ENCODE peak calls at places on chromosomes 6 and 20, in eight cellular contexts. X is NCI-H1105 treated with DMSO at 0.1 percent for 48 hours, P is HCT116, Q is HS-5, L is renal cortical epithelial cell, M is activated T-cell treated with anti-CD3 and anti-CD28 coated beads for 4 hours, Z is Panc1, O is HTR-8/SVneo. A is an unnamed sample.

GRCh38 chr6:112085666-112086065 is 1.6 kb downstream of the TUBE1 start:
- DNase-seq in X (no peak), P (no peak), Q (no peak), L (no peak), M (no peak), Z (no peak), O (no peak), A (no peak)

GRCh38 chr20:11891827-11892521 is 25.7 kb upstream of the BTBD3 start:
- DNase-seq in X (peak), P (peak), Q (peak), L (peak), M (peak), Z (no peak), O (peak), A (peak)

GRCh38 chr6:33251390-33252012 is 20.2 kb downstream of the VPS52 start:
- DNase-seq in X (no peak), P (no peak), Q (no peak), L (no peak), M (no peak), Z (no peak), O (no peak), A (no peak)

GRCh38 chr20:63967330-63968135 is 2.2 kb downstream of the ZNF512B start:
- DNase-seq in X (no peak), P (no peak), Q (no peak), L (no peak), M (no peak), Z (no peak), O (no peak), A (no peak)

GRCh38 chr20:61049684-61050083 is 202.4 kb upstream of the CDH4 start:
- DNase-seq in X (no peak), P (no peak), Q (no peak), L (no peak), M (no peak), Z (no peak), O (no peak), A (no peak)

GRCh38 chr6:151539506-151540268 is 45.9 kb downstream of the CCDC170 start:
- DNase-seq in X (no peak), P (no peak), Q (no peak), L (no peak), M (no peak), Z (no peak), O (no peak), A (no peak)

GRCh38 chr6:124158024-124158423 is 354.4 kb downstream of the NKAIN2 start:
- DNase-seq in X (no peak), P (no peak), Q (no peak), L (no peak), M (no peak), Z (no peak), O (no peak), A (no peak)

GRCh38 chr6:148247386-148248063 is 95.1 kb upstream of the SASH1 start:
- DNase-seq in X (no peak), P (no peak), Q (no peak), L (no peak), M (no peak), Z (no peak), O (no peak), A (no peak)

GRCh38 chr6:43456737-43457126 is 1.4 kb upstream of the DLK2 start:
- DNase-seq in X (no peak), P (no peak), Q (no peak), L (no peak), M (no peak), Z (no peak), O (no peak), A (no peak)

GRCh38 chr6:99151634-99152344 is 197.7 kb downstream of the FAXC start:
- DNase-seq in X (peak), P (peak), Q (no peak), L (peak), M (no peak), Z (peak), O (peak), A (peak)

GRCh38 chr6:89970609-89971337 is 76.5 kb downstream of the GJA10 start:
- DNase-seq in X (peak), P (peak), Q (no peak), L (peak), M (no peak), Z (no peak), O (peak), A (peak)

GRCh38 chr6:38443750-38444149 is 196.0 kb downstream of the BTBD9 start:
- DNase-seq in X (no peak), P (no peak), Q (no peak), L (no peak), M (no peak), Z (no peak), O (no peak), A (no peak)

GRCh38 chr6:166026586-166027126 is 141.0 kb downstream of the TBXT start:
- DNase-seq in X (no peak), P (no peak), Q (no peak), L (no peak), M (no peak), Z (no peak), O (no peak), A (no peak)

GRCh38 chr6:43699564-43700186 is 12.1 kb upstream of the MRPS18A start:
- DNase-seq in X (no peak), P (no peak), Q (no peak), L (peak), M (no peak), Z (no peak), O (no peak), A (peak)

GRCh38 chr6:143843689-143844405 is 709 bp downstream of the LTV1 start:
- DNase-seq in X (no peak), P (no peak), Q (no peak), L (peak), M (no peak), Z (no peak), O (no peak), A (peak)

GRCh38 chr6:126812651-126813050 is 305.8 kb upstream of the RSPO3 start:
- DNase-seq in X (peak), P (no peak), Q (no peak), L (peak), M (no peak), Z (no peak), O (no peak), A (no peak)

GRCh38 chr6:164108869-164109769 is 694.6 kb downstream of the QKI start:
- DNase-seq in X (no peak), P (no peak), Q (no peak), L (no peak), M (no peak), Z (no peak), O (peak), A (no peak)

GRCh38 chr6:88499845-88500699 is 333.9 kb upstream of the CNR1 start:
- DNase-seq in X (no peak), P (no peak), Q (no peak), L (peak), M (no peak), Z (no peak), O (no peak), A (no peak)

GRCh38 chr6:45175272-45175671 is 152.9 kb upstream of the RUNX2 start:
- DNase-seq in X (no peak), P (no peak), Q (no peak), L (no peak), M (no peak), Z (no peak), O (no peak), A (no peak)